ENCODE peak calls at places on chromosomes 12 and 14, in five cellular contexts. O, E, B, R and K are unnamed samples.

GRCh38 chr12:42284876-42285275 is 41.0 kb downstream of the ZCRB1 start:
- DNase-seq in E (no peak), B (no peak), O (no peak), R (no peak), K (no peak)

GRCh38 chr14:90624228-90624627 is 192.0 kb downstream of the TTC7B start:
- DNase-seq in B (no peak), R (no peak), E (no peak), O (no peak), K (no peak)

GRCh38 chr12:84660139-84660538 is 252.5 kb downstream of the SLC6A15 start:
- DNase-seq in B (no peak), E (no peak), O (no peak), R (no peak), K (no peak)

GRCh38 chr14:96410119-96410518 is 18.2 kb downstream of the AK7 start:
- DNase-seq in B (no peak), R (no peak), E (no peak), O (no peak), K (no peak)

GRCh38 chr12:18897816-18898215 is 159.9 kb downstream of the CAPZA3 start:
- DNase-seq in B (no peak), E (no peak), R (no peak), O (no peak), K (no peak)

GRCh38 chr14:105476937-105477658 is 2.5 kb downstream of the CRIP2 start:
- DNase-seq in E (no peak), B (no peak), R (no peak), O (no peak), K (no peak)

GRCh38 chr14:55332654-55333570 is 61.7 kb downstream of the FBXO34 start:
- DNase-seq in R (no peak), O (no peak), E (no peak), B (no peak), K (no peak)

GRCh38 chr14:75011356-75012097 is 8.8 kb downstream of the EIF2B2 start:
- DNase-seq in B (no peak), R (no peak), O (no peak), E (peak), K (no peak)

GRCh38 chr14:79583738-79584405 is 627.4 kb downstream of the DIO2 start:
- DNase-seq in O (no peak), E (no peak), R (no peak), B (no peak), K (no peak)

GRCh38 chr12:92735131-92735721 is 32.4 kb downstream of the PLEKHG7 start:
- DNase-seq in E (no peak), O (peak), B (no peak), R (no peak), K (no peak)

GRCh38 chr14:60931206-60931605 is 49.7 kb downstream of the TRMT5 start:
- DNase-seq in B (no peak), R (no peak), O (no peak), E (no peak), K (no peak)

GRCh38 chr12:19683178-19683927 is 244.1 kb downstream of the AEBP2 start:
- DNase-seq in R (no peak), E (no peak), O (no peak), B (no peak), K (no peak)

GRCh38 chr14:99589651-99590530 is 14.1 kb downstream of the CCDC85C start:
- DNase-seq in B (no peak), R (no peak), E (no peak), O (no peak), K (no peak)

GRCh38 chr14:33271216-33271615 is 332.5 kb downstream of the NPAS3 start:
- DNase-seq in O (no peak), R (no peak), B (no peak), E (no peak), K (no peak)

GRCh38 chr12:59645242-59645641 is 49.4 kb downstream of the SLC16A7 start:
- DNase-seq in B (no peak), O (no peak), R (no peak), E (no peak), K (no peak)

GRCh38 chr12:94560416-94561221 is 89.7 kb downstream of the TMCC3 start:
- DNase-seq in O (no peak), B (no peak), R (no peak), E (peak), K (no peak)

GRCh38 chr12:69252033-69252432 is 12.7 kb downstream of the CPSF6 start:
- DNase-seq in R (no peak), E (no peak), B (no peak), O (no peak), K (no peak)

GRCh38 chr12:39959467-39959866 is 146.4 kb downstream of the SLC2A13 start:
- DNase-seq in O (no peak), R (no peak), B (no peak), E (no peak), K (no peak)

GRCh38 chr12:20154060-20154459 is 214.3 kb upstream of the PDE3A start:
- DNase-seq in O (no peak), B (no peak), R (no peak), E (no peak), K (no peak)